ENCODE peak calls at places on chromosomes 6 and 20, in seven cellular contexts. G is H1, Z is body of pancreas, K is thoracic aorta, V is PC-3, U is psoas muscle, T is astrocyte. A is an unnamed sample.

GRCh38 chr20:61966492-61967244 is 99.0 kb downstream of the TAF4 start:
- DNase-seq in G (peak; percentile 45), Z (no peak), K (no peak), V (no peak), U (no peak), T (no peak), A (no peak)

GRCh38 chr6:169429001-169429400 is 175.4 kb upstream of the THBS2 start:
- DNase-seq in G (no peak), Z (no peak), K (no peak), V (no peak), U (no peak), T (no peak), A (no peak)

GRCh38 chr20:5495939-5496338 is 179.2 kb upstream of the PROKR2 start:
- DNase-seq in G (no peak), Z (no peak), K (no peak), V (no peak), U (no peak), T (no peak), A (no peak)

GRCh38 chr6:68727699-68728098 is 92.6 kb downstream of the ADGRB3 start:
- DNase-seq in G (no peak), Z (no peak), K (no peak), V (no peak), U (no peak), T (no peak), A (no peak)

GRCh38 chr20:8309638-8310037 is 177.6 kb downstream of the PLCB1 start:
- DNase-seq in G (no peak), Z (no peak), K (no peak), V (no peak), U (no peak), T (peak; percentile 39), A (no peak)

GRCh38 chr6:110682460-110682853 is 132.8 kb downstream of the CDK19 start:
- DNase-seq in G (no peak), Z (peak; percentile 67), K (peak; percentile 53), V (peak; percentile 78), U (no peak), T (peak; percentile 55), A (peak; percentile 90)

GRCh38 chr6:57013501-57013900 is 33.0 kb upstream of the KIAA1586 start:
- DNase-seq in G (no peak), Z (no peak), K (no peak), V (peak; percentile 89), U (no peak), T (peak; percentile 79), A (no peak)

GRCh38 chr6:64012351-64013060 is 376.9 kb downstream of the PHF3 start:
- DNase-seq in G (no peak), Z (no peak), K (no peak), V (peak; percentile 73), U (no peak), T (peak; percentile 1), A (peak; percentile 51)

GRCh38 chr6:30864325-30864724 is 20.0 kb upstream of the DDR1 start:
- DNase-seq in G (no peak), Z (no peak), K (no peak), V (no peak), U (no peak), T (no peak), A (no peak)
- H3K9me3 ChIP-seq in G (peaks cover 22% of the 10 kb centered on the region), Z (no peaks in the 10 kb centered on the region), K (peaks cover 4% of the 10 kb centered on the region), V (no peaks in the 10 kb centered on the region), U (peaks cover 9% of the 10 kb centered on the region), T (peaks cover 8% of the 10 kb centered on the region), A (no peaks in the 10 kb centered on the region)

GRCh38 chr6:41970436-41970846 is 28.8 kb upstream of the CCND3 start:
- DNase-seq in G (no peak), Z (peak; percentile 8), K (no peak), V (no peak), U (peak; percentile 35), T (peak; percentile 5), A (no peak)
- H3K4me1 ChIP-seq in G (peaks cover 15% of the 10 kb centered on the region), Z (no peaks in the 10 kb centered on the region), K (no peaks in the 10 kb centered on the region), V (peaks cover 14% of the 10 kb centered on the region), U (no peaks in the 10 kb centered on the region), T (peaks cover 26% of the 10 kb centered on the region), A (no peaks in the 10 kb centered on the region)

GRCh38 chr6:3015144-3015543 is 15.4 kb downstream of the NQO2 start:
- DNase-seq in G (no peak), Z (no peak), K (no peak), V (no peak), U (no peak), T (no peak), A (no peak)

GRCh38 chr6:3016473-3017280 is 17.0 kb downstream of the NQO2 start:
- DNase-seq in G (no peak), Z (no peak), K (no peak), V (no peak), U (no peak), T (no peak), A (no peak)

GRCh38 chr6:3017304-3017703 is 17.6 kb downstream of the NQO2 start:
- DNase-seq in G (no peak), Z (no peak), K (no peak), V (no peak), U (no peak), T (no peak), A (no peak)

GRCh38 chr6:3019749-3020320 is 20.1 kb downstream of the NQO2 start:
- DNase-seq in G (no peak), Z (no peak), K (no peak), V (no peak), U (no peak), T (no peak), A (no peak)

DNA sequence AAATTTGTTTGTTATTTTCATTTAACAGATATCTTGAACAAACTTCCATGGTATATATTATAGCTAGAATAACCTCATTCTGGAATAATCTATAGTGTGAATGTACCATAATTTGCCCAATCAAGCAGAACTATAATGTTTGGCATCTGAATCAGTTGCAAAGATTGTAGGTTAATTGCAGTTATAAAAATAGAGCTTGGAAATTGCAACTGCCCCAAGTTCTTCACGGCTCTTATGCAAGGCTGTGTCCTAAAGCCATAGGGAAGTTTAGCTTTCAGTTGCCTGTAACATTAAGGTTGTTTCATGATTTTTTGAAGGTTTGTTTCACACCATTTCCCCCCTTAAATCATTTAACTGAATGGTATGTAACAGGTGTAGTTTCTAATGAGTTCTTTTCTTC is 19.4 kb downstream of the NQO2 start:
- DNase-seq in G (no peak), Z (no peak), K (no peak), V (no peak), U (no peak), T (no peak), A (no peak)
- H3K9me3 ChIP-seq in G (no peaks in the 10 kb centered on the region), Z (no peaks in the 10 kb centered on the region), K (no peaks in the 10 kb centered on the region), V (no peaks in the 10 kb centered on the region), U (no peaks in the 10 kb centered on the region), T (no peaks in the 10 kb centered on the region), A (no peaks in the 10 kb centered on the region)

GRCh38 chr20:24784607-24785006 is 164.5 kb upstream of the CST7 start:
- DNase-seq in G (no peak), Z (no peak), K (no peak), V (no peak), U (no peak), T (no peak), A (no peak)
- H3K4me1 ChIP-seq in G (peaks cover 4% of the 10 kb centered on the region), Z (no peaks in the 10 kb centered on the region), K (no peaks in the 10 kb centered on the region), V (no peaks in the 10 kb centered on the region), U (no peaks in the 10 kb centered on the region), T (peaks cover 21% of the 10 kb centered on the region), A (no peaks in the 10 kb centered on the region)

DNA sequence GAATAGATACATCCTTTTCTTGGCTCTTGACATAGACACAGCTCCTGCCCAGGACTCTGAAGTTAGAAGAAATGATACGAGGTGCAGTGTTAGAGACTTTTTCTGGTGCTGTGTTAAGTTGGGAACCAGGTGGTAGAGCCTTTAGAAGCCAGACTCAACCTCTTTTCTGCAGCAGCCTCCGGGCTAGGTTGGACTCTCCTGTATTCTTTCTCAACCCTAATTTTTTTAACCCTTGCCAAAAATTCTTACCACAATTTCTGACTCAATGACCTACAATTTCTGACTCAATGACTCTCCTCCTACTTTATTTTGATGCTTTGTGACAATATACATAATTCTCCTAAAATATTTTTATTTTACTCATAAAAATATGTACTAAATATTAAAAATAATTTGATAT is 127.4 kb upstream of the PRL start:
- DNase-seq in G (no peak), Z (no peak), K (no peak), V (peak; percentile 32), U (no peak), T (no peak), A (no peak)
- H3K9me3 ChIP-seq in G (no peaks in the 10 kb centered on the region), Z (no peaks in the 10 kb centered on the region), K (peaks cover 5% of the 10 kb centered on the region), V (peaks cover 7% of the 10 kb centered on the region), U (peaks cover 14% of the 10 kb centered on the region), T (peaks cover 3% of the 10 kb centered on the region), A (no peaks in the 10 kb centered on the region)

DNA sequence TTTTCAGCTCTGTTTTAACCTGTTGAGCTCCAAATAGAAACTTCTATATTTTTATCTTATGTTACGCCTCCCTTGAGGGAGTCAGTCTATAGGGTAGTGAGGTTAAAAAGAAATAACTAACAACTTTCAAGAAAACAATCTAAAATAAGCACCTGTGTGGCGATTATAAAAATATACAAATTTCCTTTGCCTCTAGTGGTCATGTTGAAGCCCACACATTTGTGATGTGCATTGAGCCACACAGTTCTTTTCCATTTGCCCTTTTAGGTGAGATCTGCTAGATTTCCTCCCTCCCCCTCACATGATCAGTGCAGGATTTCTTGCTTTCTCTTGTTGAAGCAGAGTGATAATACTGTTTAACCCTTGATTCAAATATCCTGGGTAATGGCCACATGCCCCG is 84.2 kb downstream of the MYB start:
- DNase-seq in G (no peak), Z (no peak), K (no peak), V (no peak), U (no peak), T (no peak), A (no peak)
- H3K4me1 ChIP-seq in G (peaks cover 8% of the 10 kb centered on the region), Z (peaks cover under 1% of the 10 kb centered on the region), K (no peaks in the 10 kb centered on the region), V (peaks cover 10% of the 10 kb centered on the region), U (no peaks in the 10 kb centered on the region), T (no peaks in the 10 kb centered on the region), A (peaks cover 5% of the 10 kb centered on the region)

GRCh38 chr6:43683708-43684455 is 3.7 kb downstream of the MRPS18A start:
- DNase-seq in G (no peak), Z (no peak), K (no peak), V (no peak), U (no peak), T (no peak), A (no peak)

GRCh38 chr6:43680583-43681120 is 6.9 kb downstream of the MRPS18A start:
- DNase-seq in G (no peak), Z (no peak), K (no peak), V (no peak), U (no peak), T (no peak), A (no peak)

GRCh38 chr6:43679057-43679456 is 8.5 kb downstream of the MRPS18A start:
- DNase-seq in G (no peak), Z (no peak), K (no peak), V (no peak), U (no peak), T (no peak), A (no peak)

GRCh38 chr6:43682724-43683429 is 4.7 kb downstream of the MRPS18A start:
- DNase-seq in G (no peak), Z (no peak), K (no peak), V (no peak), U (no peak), T (no peak), A (no peak)

GRCh38 chr6:43681303-43681702 is 6.3 kb downstream of the MRPS18A start:
- DNase-seq in G (no peak), Z (no peak), K (no peak), V (no peak), U (no peak), T (no peak), A (peak; percentile 68)
- H3K9me3 ChIP-seq in G (no peaks in the 10 kb centered on the region), Z (no peaks in the 10 kb centered on the region), K (no peaks in the 10 kb centered on the region), V (no peaks in the 10 kb centered on the region), U (no peaks in the 10 kb centered on the region), T (no peaks in the 10 kb centered on the region), A (no peaks in the 10 kb centered on the region)

A was measured in colonic mucosa.